ENCODE peak calls at places on chromosomes 11 and 22, in eight cellular contexts. G is choroid plexus epithelial cell; O is RWPE2; W is ovary; Q is activated CD4-positive, alpha-beta T cell treated with anti-CD3 and anti-CD28 coated beads, Interleukin-2, amount 10 ng/mL, durations not matched to agents 7 days and 5 days; X is HFF-Myc; S is stimulated activated CD4-positive, alpha-beta T cell treated with anti-CD3 and anti-CD28 coated beads, Interleukin-4, amount 100 ng/mL, for 4 hours; Y is left ventricle myocardium inferior. E is an unnamed sample.

GRCh38 chr11:1341928-1342524 is 32.6 kb upstream of the TOLLIP start:
- DNase-seq in Y (no peak), G (peak; percentile 53), X (peak; percentile 11), S (no peak), W (no peak), Q (no peak), O (no peak), E (no peak)

GRCh38 chr11:134654161-134654915 is 242.3 kb upstream of the B3GAT1 start:
- DNase-seq in G (no peak), Y (no peak), S (peak; percentile 19), Q (peak; percentile 35), X (no peak), O (no peak), W (no peak), E (no peak)

GRCh38 chr22:44402196-44403111 is 89.7 kb upstream of the SHISAL1 start:
- DNase-seq in G (no peak), O (peak; percentile 38), S (no peak), Y (peak; percentile 4), Q (no peak), X (no peak), W (peak; percentile 15), E (no peak)

GRCh38 chr11:1566381-1567051 is 5.6 kb downstream of the DUSP8 start:
- DNase-seq in S (no peak), W (no peak), X (no peak), O (no peak), G (no peak), Y (no peak), Q (no peak), E (no peak)

GRCh38 chr22:40415531-40416266 is 45.3 kb downstream of the SGSM3 start:
- DNase-seq in Y (no peak), G (peak; percentile 65), Q (no peak), W (no peak), O (no peak), S (no peak), X (no peak), E (no peak)

GRCh38 chr11:73493838-73494598 is 103.9 kb downstream of the FAM168A start:
- DNase-seq in G (peak; percentile 64), W (no peak), S (no peak), O (no peak), Q (no peak), X (no peak), Y (no peak), E (no peak)

GRCh38 chr11:100890779-100891178 is 203.7 kb downstream of the ARHGAP42 start:
- DNase-seq in Y (no peak), G (peak; percentile 95), X (peak; percentile 79), W (no peak), Q (no peak), S (no peak), O (no peak), E (no peak)

GRCh38 chr11:12863605-12864121 is 145.5 kb upstream of the RASSF10 start:
- DNase-seq in W (peak; percentile 53), X (no peak), S (no peak), G (no peak), O (no peak), Y (no peak), Q (no peak), E (no peak)

GRCh38 chr11:32722255-32722654 is 72.2 kb downstream of the CCDC73 start:
- DNase-seq in W (no peak), S (no peak), Y (no peak), Q (no peak), X (no peak), O (no peak), G (no peak), E (no peak)

GRCh38 chr22:21663738-21664137 is 2.1 kb upstream of the PPIL2 start:
- DNase-seq in G (no peak), X (no peak), Q (no peak), W (no peak), S (no peak), O (no peak), Y (no peak), E (no peak)

GRCh38 chr11:10911907-10912306 is 54.1 kb upstream of the ZBED5 start:
- DNase-seq in S (no peak), G (no peak), O (no peak), Y (no peak), Q (no peak), W (no peak), X (no peak), E (no peak)

GRCh38 chr11:78465169-78465942 is 47.7 kb upstream of the GAB2 start:
- DNase-seq in S (peak; percentile 1), W (no peak), O (no peak), Y (no peak), G (no peak), X (no peak), Q (peak; percentile 65), E (peak; percentile 92)

GRCh38 chr11:125166903-125167291 is 2.3 kb downstream of the PKNOX2 start:
- DNase-seq in S (no peak), Q (no peak), G (no peak), X (no peak), O (no peak), Y (no peak), W (peak; percentile 46), E (no peak)

GRCh38 chr11:70111269-70112016 is 33.3 kb downstream of the ANO1 start:
- DNase-seq in S (no peak), Q (no peak), X (no peak), Y (peak; percentile 69), O (no peak), W (peak; percentile 45), G (peak; percentile 61), E (no peak)

GRCh38 chr11:71474771-71475483 is 21.9 kb downstream of the NADSYN1 start:
- DNase-seq in G (no peak), Q (no peak), W (no peak), X (no peak), Y (no peak), S (no peak), O (no peak), E (no peak)

GRCh38 chr11:6992457-6993431 is 27.4 kb downstream of the ZNF214 start:
- DNase-seq in Y (no peak), O (no peak), S (no peak), W (no peak), Q (no peak), G (peak; percentile 95), X (peak; percentile 94), E (no peak)

GRCh38 chr22:28239941-28240340 is 320.9 kb upstream of the PITPNB start:
- DNase-seq in G (no peak), O (no peak), S (no peak), W (no peak), X (no peak), Q (no peak), Y (no peak), E (no peak)

GRCh38 chr11:119089319-119089718 is 4.6 kb downstream of the HMBS start:
- DNase-seq in G (no peak), W (no peak), Q (no peak), Y (no peak), O (no peak), S (no peak), X (no peak), E (no peak)

GRCh38 chr11:117199061-117199915 is at the start of gene TAGLN:
- DNase-seq in W (peak; percentile 92), S (no peak), Q (no peak), O (peak; percentile 82), X (no peak), G (peak; percentile 95), Y (peak; percentile 77), E (no peak)